ENCODE peak calls at places on chromosome 7, in eight cellular contexts. W, C, I, P, K, B, H and T are unnamed samples.

GRCh38 chr7:47478926-47479791 is 102.8 kb downstream of the TNS3 start:
- DNase-seq in W (no peak), C (no peak), I (no peak), P (no peak), K (no peak), B (no peak), H (no peak), T (no peak)

GRCh38 chr7:92417913-92418312 is 29.4 kb upstream of the GATAD1 start:
- DNase-seq in W (no peak), C (no peak), I (no peak), P (no peak), K (no peak), B (no peak), H (no peak), T (peak; percentile 48)

GRCh38 chr7:91228327-91228726 is 35.9 kb upstream of the FZD1 start:
- DNase-seq in W (peak; percentile 22), C (no peak), I (peak; percentile 46), P (no peak), K (no peak), B (no peak), H (no peak), T (no peak)

GRCh38 chr7:128322040-128322643 is 21.6 kb downstream of the RBM28 start:
- DNase-seq in W (peak; percentile 28), C (peak; percentile 14), I (peak; percentile 51), P (no peak), K (no peak), B (no peak), H (peak; percentile 65), T (peak; percentile 27)

GRCh38 chr7:105496501-105496900 is 25.6 kb downstream of the PUS7 start:
- DNase-seq in W (peak; percentile 81), C (no peak), I (peak; percentile 87), P (no peak), K (no peak), B (no peak), H (peak; percentile 51), T (no peak)

GRCh38 chr7:95545007-95545615 is 51.2 kb downstream of the PDK4 start:
- DNase-seq in W (peak; percentile 47), C (no peak), I (peak; percentile 61), P (no peak), K (no peak), B (no peak), H (peak; percentile 81), T (no peak)

GRCh38 chr7:140541513-140542192 is 62.3 kb upstream of the MKRN1 start:
- DNase-seq in W (peak; percentile 93), C (no peak), I (peak; percentile 94), P (no peak), K (peak; percentile 20), B (peak; percentile 81), H (peak; percentile 91), T (peak; percentile 79)

GRCh38 chr7:20201380-20201779 is 15.8 kb downstream of the MACC1 start:
- DNase-seq in W (no peak), C (no peak), I (no peak), P (peak; percentile 54), K (no peak), B (no peak), H (no peak), T (no peak)

GRCh38 chr7:64871761-64872160 is 31.3 kb upstream of the ZNF273 start:
- DNase-seq in W (no peak), C (no peak), I (no peak), P (no peak), K (no peak), B (no peak), H (no peak), T (no peak)

GRCh38 chr7:32587431-32587948 is 92.2 kb downstream of the AVL9 start:
- DNase-seq in W (peak; percentile 87), C (no peak), I (peak; percentile 87), P (no peak), K (no peak), B (no peak), H (peak; percentile 71), T (no peak)

GRCh38 chr7:75039166-75039565 is 34.4 kb downstream of the RCC1L start:
- DNase-seq in W (peak; percentile 46), C (no peak), I (peak; percentile 63), P (no peak), K (no peak), B (no peak), H (peak; percentile 68), T (no peak)

GRCh38 chr7:80134105-80134535 is 511 bp upstream of the GNAI1 start:
- DNase-seq in W (peak; percentile 67), C (no peak), I (no peak), P (no peak), K (no peak), B (no peak), H (no peak), T (no peak)

GRCh38 chr7:104231054-104232046 is 23.5 kb upstream of the ORC5 start:
- DNase-seq in W (peak; percentile 31), C (peak; percentile 46), I (peak; percentile 39), P (peak; percentile 60), K (peak; percentile 48), B (no peak), H (peak; percentile 74), T (peak; percentile 57)

GRCh38 chr7:151914051-151914450 is 37.1 kb upstream of the PRKAG2 start:
- DNase-seq in W (no peak), C (no peak), I (no peak), P (no peak), K (no peak), B (no peak), H (no peak), T (no peak)

GRCh38 chr7:3537210-3537875 is 236.3 kb downstream of the SDK1 start:
- DNase-seq in W (peak; percentile 71), C (no peak), I (peak; percentile 78), P (no peak), K (no peak), B (no peak), H (peak; percentile 62), T (peak; percentile 82)

GRCh38 chr7:498678-499641 is 20.7 kb downstream of the PDGFA start:
- DNase-seq in W (no peak), C (no peak), I (no peak), P (no peak), K (no peak), B (no peak), H (no peak), T (no peak)

GRCh38 chr7:44388089-44388970 is 62.9 kb upstream of the CAMK2B start:
- DNase-seq in W (no peak), C (no peak), I (no peak), P (no peak), K (no peak), B (no peak), H (no peak), T (no peak)

GRCh38 chr7:106070567-106071254 is 41.4 kb downstream of the SYPL1 start:
- DNase-seq in W (no peak), C (no peak), I (no peak), P (no peak), K (no peak), B (peak; percentile 63), H (no peak), T (no peak)

GRCh38 chr7:74051629-74052410 is 23.8 kb downstream of the ELN start:
- DNase-seq in W (no peak), C (no peak), I (no peak), P (peak; percentile 51), K (peak; percentile 42), B (no peak), H (peak; percentile 46), T (peak; percentile 47)

GRCh38 chr7:131328387-131329175 is 905 bp downstream of the MKLN1 start:
- DNase-seq in W (peak; percentile 25), C (no peak), I (peak; percentile 46), P (peak; percentile 10), K (no peak), B (no peak), H (no peak), T (no peak)

GRCh38 chr7:22860784-22861482 is 38.3 kb upstream of the TOMM7 start:
- DNase-seq in W (no peak), C (peak; percentile 37), I (no peak), P (peak; percentile 54), K (no peak), B (no peak), H (no peak), T (peak; percentile 64)

GRCh38 chr7:102244601-102245000 is 42.1 kb upstream of the SH2B2 start:
- DNase-seq in W (no peak), C (no peak), I (no peak), P (no peak), K (no peak), B (no peak), H (no peak), T (no peak)

GRCh38 chr7:141593134-141593533 is 41.9 kb downstream of the AGK start:
- DNase-seq in W (peak; percentile 77), C (no peak), I (peak; percentile 86), P (no peak), K (no peak), B (no peak), H (peak; percentile 14), T (peak; percentile 56)

GRCh38 chr7:118306771-118307170 is 82.3 kb downstream of the ANKRD7 start:
- DNase-seq in W (peak; percentile 26), C (no peak), I (peak; percentile 42), P (no peak), K (no peak), B (no peak), H (peak; percentile 11), T (no peak)

GRCh38 chr7:141992688-141993087 is 3.0 kb upstream of the MGAM start:
- DNase-seq in W (no peak), C (no peak), I (no peak), P (no peak), K (no peak), B (no peak), H (no peak), T (no peak)

GRCh38 chr7:85426487-85426960 is 239.7 kb upstream of the SEMA3D start:
- DNase-seq in W (peak; percentile 12), C (no peak), I (peak; percentile 33), P (no peak), K (no peak), B (no peak), H (peak; percentile 17), T (no peak)

GRCh38 chr7:142654398-142654797 is 94.9 kb upstream of the PRSS1 start:
- DNase-seq in W (no peak), C (no peak), I (no peak), P (no peak), K (no peak), B (no peak), H (no peak), T (no peak)

GRCh38 chr7:157684157-157684595 is 347.4 kb downstream of the DNAJB6 start:
- DNase-seq in W (peak; percentile 30), C (no peak), I (peak; percentile 49), P (no peak), K (peak; percentile 49), B (no peak), H (peak; percentile 61), T (no peak)

GRCh38 chr7:5296627-5297226 is 14.0 kb downstream of the SLC29A4 start:
- DNase-seq in W (no peak), C (peak; percentile 82), I (no peak), P (peak; percentile 57), K (peak; percentile 57), B (no peak), H (no peak), T (no peak)

GRCh38 chr7:75687246-75688088 is 51.3 kb downstream of the HIP1 start:
- DNase-seq in W (no peak), C (no peak), I (no peak), P (no peak), K (no peak), B (no peak), H (no peak), T (no peak)

GRCh38 chr7:115047968-115048720 is 126.2 kb downstream of the MDFIC start:
- DNase-seq in W (no peak), C (no peak), I (peak; percentile 3), P (no peak), K (no peak), B (no peak), H (no peak), T (no peak)

GRCh38 chr7:140060788-140061606 is 1.8 kb downstream of the PARP12 start:
- DNase-seq in W (peak; percentile 65), C (no peak), I (peak; percentile 68), P (no peak), K (no peak), B (no peak), H (peak; percentile 23), T (no peak)

GRCh38 chr7:2982401-2982800 is 61.3 kb downstream of the CARD11 start:
- DNase-seq in W (no peak), C (no peak), I (no peak), P (no peak), K (no peak), B (no peak), H (no peak), T (no peak)

GRCh38 chr7:34748244-34749039 is 90.4 kb downstream of the NPSR1 start:
- DNase-seq in W (peak; percentile 60), C (no peak), I (peak; percentile 71), P (no peak), K (no peak), B (no peak), H (peak; percentile 96), T (no peak)